ENCODE peak calls at places on chromosomes 12 and 14, in seven cellular contexts. One of them, this sample, is unnamed.

GRCh38 chr14:51261151-51261550 is 21.1 kb downstream of the TMX1 start:
- DNase-seq in GM04504: no peak
- DNase-seq in RWPE1: no peak
- DNase-seq in CD8-positive, alpha-beta T cell: no peak
- DNase-seq in EL: no peak
- DNase-seq in trophoblast cell: no peak
- DNase-seq in activated gamma-delta T cell treated with Interleukin-2 at 50 U/mL for 16 hours: no peak
- DNase-seq in this sample: no peak

GRCh38 chr14:38887696-38888095 is 215.3 kb downstream of the SEC23A start:
- DNase-seq in GM04504: no peak
- DNase-seq in RWPE1: no peak
- DNase-seq in CD8-positive, alpha-beta T cell: no peak
- DNase-seq in EL: no peak
- DNase-seq in trophoblast cell: no peak
- DNase-seq in activated gamma-delta T cell treated with Interleukin-2 at 50 U/mL for 16 hours: no peak
- DNase-seq in this sample: no peak

GRCh38 chr12:70643927-70644326 is 6.7 kb upstream of the PTPRB start:
- DNase-seq in GM04504: no peak
- DNase-seq in RWPE1: no peak
- DNase-seq in CD8-positive, alpha-beta T cell: no peak
- DNase-seq in EL: no peak
- DNase-seq in trophoblast cell: no peak
- DNase-seq in activated gamma-delta T cell treated with Interleukin-2 at 50 U/mL for 16 hours: no peak
- DNase-seq in this sample: no peak

GRCh38 chr14:70684030-70684429 is 42.3 kb downstream of the TTC9 start:
- DNase-seq in GM04504: no peak
- DNase-seq in RWPE1: no peak
- DNase-seq in CD8-positive, alpha-beta T cell: no peak
- DNase-seq in EL: no peak
- DNase-seq in trophoblast cell: no peak
- DNase-seq in activated gamma-delta T cell treated with Interleukin-2 at 50 U/mL for 16 hours: no peak
- DNase-seq in this sample: no peak

GRCh38 chr12:62772556-62772955 is 162.4 kb downstream of the PPM1H start:
- DNase-seq in GM04504: no peak
- DNase-seq in RWPE1: peak
- DNase-seq in CD8-positive, alpha-beta T cell: no peak
- DNase-seq in EL: peak
- DNase-seq in trophoblast cell: no peak
- DNase-seq in activated gamma-delta T cell treated with Interleukin-2 at 50 U/mL for 16 hours: no peak
- DNase-seq in this sample: peak

GRCh38 chr12:101564912-101565311 is 29.9 kb upstream of the MYBPC1 start:
- DNase-seq in GM04504: no peak
- DNase-seq in RWPE1: no peak
- DNase-seq in CD8-positive, alpha-beta T cell: no peak
- DNase-seq in EL: peak
- DNase-seq in trophoblast cell: no peak
- DNase-seq in activated gamma-delta T cell treated with Interleukin-2 at 50 U/mL for 16 hours: no peak
- DNase-seq in this sample: no peak

GRCh38 chr12:16297521-16297920 is 20.0 kb upstream of the SLC15A5 start:
- DNase-seq in GM04504: no peak
- DNase-seq in RWPE1: no peak
- DNase-seq in CD8-positive, alpha-beta T cell: no peak
- DNase-seq in EL: no peak
- DNase-seq in trophoblast cell: peak
- DNase-seq in activated gamma-delta T cell treated with Interleukin-2 at 50 U/mL for 16 hours: no peak
- DNase-seq in this sample: no peak

GRCh38 chr12:82529954-82530353 is 156.8 kb upstream of the TMTC2 start:
- DNase-seq in GM04504: no peak
- DNase-seq in RWPE1: no peak
- DNase-seq in CD8-positive, alpha-beta T cell: no peak
- DNase-seq in EL: no peak
- DNase-seq in trophoblast cell: no peak
- DNase-seq in activated gamma-delta T cell treated with Interleukin-2 at 50 U/mL for 16 hours: no peak
- DNase-seq in this sample: no peak

GRCh38 chr14:64450255-64450654 is 15.0 kb upstream of the AKAP5 start:
- DNase-seq in GM04504: no peak
- DNase-seq in RWPE1: no peak
- DNase-seq in CD8-positive, alpha-beta T cell: no peak
- DNase-seq in EL: no peak
- DNase-seq in trophoblast cell: no peak
- DNase-seq in activated gamma-delta T cell treated with Interleukin-2 at 50 U/mL for 16 hours: no peak
- DNase-seq in this sample: no peak

GRCh38 chr14:23316300-23316699 is 5.0 kb upstream of the PABPN1 start:
- DNase-seq in GM04504: no peak
- DNase-seq in RWPE1: no peak
- DNase-seq in CD8-positive, alpha-beta T cell: no peak
- DNase-seq in EL: no peak
- DNase-seq in trophoblast cell: no peak
- DNase-seq in activated gamma-delta T cell treated with Interleukin-2 at 50 U/mL for 16 hours: no peak
- DNase-seq in this sample: no peak

GRCh38 chr12:49537709-49538601 is 875 bp upstream of the KCNH3 start:
- DNase-seq in GM04504: no peak
- DNase-seq in RWPE1: no peak
- DNase-seq in CD8-positive, alpha-beta T cell: peak
- DNase-seq in EL: peak
- DNase-seq in trophoblast cell: no peak
- DNase-seq in activated gamma-delta T cell treated with Interleukin-2 at 50 U/mL for 16 hours: no peak
- DNase-seq in this sample: no peak

GRCh38 chr12:101925352-101925751 is 48.0 kb downstream of the DRAM1 start:
- DNase-seq in GM04504: peak
- DNase-seq in RWPE1: peak
- DNase-seq in CD8-positive, alpha-beta T cell: no peak
- DNase-seq in EL: peak
- DNase-seq in trophoblast cell: peak
- DNase-seq in activated gamma-delta T cell treated with Interleukin-2 at 50 U/mL for 16 hours: no peak
- DNase-seq in this sample: peak

GRCh38 chr14:92421756-92422155 is 91.8 kb upstream of the RIN3 start:
- DNase-seq in GM04504: no peak
- DNase-seq in RWPE1: no peak
- DNase-seq in CD8-positive, alpha-beta T cell: no peak
- DNase-seq in EL: peak
- DNase-seq in trophoblast cell: no peak
- DNase-seq in activated gamma-delta T cell treated with Interleukin-2 at 50 U/mL for 16 hours: no peak
- DNase-seq in this sample: no peak

GRCh38 chr14:97177016-97177415 is 379.8 kb downstream of the VRK1 start:
- DNase-seq in GM04504: no peak
- DNase-seq in RWPE1: peak
- DNase-seq in CD8-positive, alpha-beta T cell: peak
- DNase-seq in EL: no peak
- DNase-seq in trophoblast cell: peak
- DNase-seq in activated gamma-delta T cell treated with Interleukin-2 at 50 U/mL for 16 hours: peak
- DNase-seq in this sample: peak

GRCh38 chr14:69405762-69406161 is 7.3 kb downstream of the SLC39A9 start:
- DNase-seq in GM04504: no peak
- DNase-seq in RWPE1: no peak
- DNase-seq in CD8-positive, alpha-beta T cell: no peak
- DNase-seq in EL: no peak
- DNase-seq in trophoblast cell: no peak
- DNase-seq in activated gamma-delta T cell treated with Interleukin-2 at 50 U/mL for 16 hours: no peak
- DNase-seq in this sample: no peak

GRCh38 chr12:52582971-52583456 is 9.4 kb upstream of the KRT74 start:
- DNase-seq in GM04504: peak
- DNase-seq in RWPE1: peak
- DNase-seq in CD8-positive, alpha-beta T cell: peak
- DNase-seq in EL: peak
- DNase-seq in trophoblast cell: peak
- DNase-seq in activated gamma-delta T cell treated with Interleukin-2 at 50 U/mL for 16 hours: peak
- DNase-seq in this sample: peak

GRCh38 chr14:101408077-101408831 is 153.0 kb upstream of the DIO3 start:
- DNase-seq in GM04504: peak
- DNase-seq in RWPE1: no peak
- DNase-seq in CD8-positive, alpha-beta T cell: no peak
- DNase-seq in EL: peak
- DNase-seq in trophoblast cell: no peak
- DNase-seq in activated gamma-delta T cell treated with Interleukin-2 at 50 U/mL for 16 hours: no peak
- DNase-seq in this sample: no peak

GRCh38 chr12:13362260-13362841 is 165.8 kb downstream of the EMP1 start:
- DNase-seq in GM04504: no peak
- DNase-seq in RWPE1: peak
- DNase-seq in CD8-positive, alpha-beta T cell: no peak
- DNase-seq in EL: peak
- DNase-seq in trophoblast cell: peak
- DNase-seq in activated gamma-delta T cell treated with Interleukin-2 at 50 U/mL for 16 hours: no peak
- DNase-seq in this sample: peak

GRCh38 chr12:32561931-32562341 is 117.2 kb upstream of the DNM1L start:
- DNase-seq in GM04504: no peak
- DNase-seq in RWPE1: no peak
- DNase-seq in CD8-positive, alpha-beta T cell: no peak
- DNase-seq in EL: no peak
- DNase-seq in trophoblast cell: no peak
- DNase-seq in activated gamma-delta T cell treated with Interleukin-2 at 50 U/mL for 16 hours: no peak
- DNase-seq in this sample: no peak

GRCh38 chr14:106436310-106436905 is 910.0 kb downstream of the TMEM121 start:
- DNase-seq in GM04504: no peak
- DNase-seq in RWPE1: peak
- DNase-seq in CD8-positive, alpha-beta T cell: peak
- DNase-seq in EL: no peak
- DNase-seq in trophoblast cell: peak
- DNase-seq in activated gamma-delta T cell treated with Interleukin-2 at 50 U/mL for 16 hours: peak
- DNase-seq in this sample: peak

GRCh38 chr12:4034926-4035325 is 161.7 kb upstream of the PARP11 start:
- DNase-seq in GM04504: no peak
- DNase-seq in RWPE1: no peak
- DNase-seq in CD8-positive, alpha-beta T cell: no peak
- DNase-seq in EL: peak
- DNase-seq in trophoblast cell: no peak
- DNase-seq in activated gamma-delta T cell treated with Interleukin-2 at 50 U/mL for 16 hours: no peak
- DNase-seq in this sample: no peak

GRCh38 chr12:111304642-111305071 is 64.2 kb downstream of the PHETA1 start:
- DNase-seq in GM04504: no peak
- DNase-seq in RWPE1: no peak
- DNase-seq in CD8-positive, alpha-beta T cell: peak
- DNase-seq in EL: no peak
- DNase-seq in trophoblast cell: no peak
- DNase-seq in activated gamma-delta T cell treated with Interleukin-2 at 50 U/mL for 16 hours: no peak
- DNase-seq in this sample: peak

GRCh38 chr12:119624971-119625370 is 31.4 kb downstream of the TMEM233 start:
- DNase-seq in GM04504: no peak
- DNase-seq in RWPE1: no peak
- DNase-seq in CD8-positive, alpha-beta T cell: no peak
- DNase-seq in EL: no peak
- DNase-seq in trophoblast cell: no peak
- DNase-seq in activated gamma-delta T cell treated with Interleukin-2 at 50 U/mL for 16 hours: no peak
- DNase-seq in this sample: no peak

GRCh38 chr14:64422753-64423152 is 34.6 kb downstream of the MTHFD1 start:
- DNase-seq in GM04504: no peak
- DNase-seq in RWPE1: no peak
- DNase-seq in CD8-positive, alpha-beta T cell: no peak
- DNase-seq in EL: no peak
- DNase-seq in trophoblast cell: no peak
- DNase-seq in activated gamma-delta T cell treated with Interleukin-2 at 50 U/mL for 16 hours: no peak
- DNase-seq in this sample: no peak

GRCh38 chr14:67566908-67567307 is 33.2 kb downstream of the PIGH start:
- DNase-seq in GM04504: peak
- DNase-seq in RWPE1: no peak
- DNase-seq in CD8-positive, alpha-beta T cell: no peak
- DNase-seq in EL: no peak
- DNase-seq in trophoblast cell: no peak
- DNase-seq in activated gamma-delta T cell treated with Interleukin-2 at 50 U/mL for 16 hours: no peak
- DNase-seq in this sample: no peak

GRCh38 chr12:42587564-42588307 is 1.8 kb downstream of the PRICKLE1 start:
- DNase-seq in GM04504: no peak
- DNase-seq in RWPE1: no peak
- DNase-seq in CD8-positive, alpha-beta T cell: no peak
- DNase-seq in EL: no peak
- DNase-seq in trophoblast cell: no peak
- DNase-seq in activated gamma-delta T cell treated with Interleukin-2 at 50 U/mL for 16 hours: no peak
- DNase-seq in this sample: no peak

GRCh38 chr12:18808221-18808620 is 70.3 kb downstream of the CAPZA3 start:
- DNase-seq in GM04504: no peak
- DNase-seq in RWPE1: no peak
- DNase-seq in CD8-positive, alpha-beta T cell: no peak
- DNase-seq in EL: no peak
- DNase-seq in trophoblast cell: no peak
- DNase-seq in activated gamma-delta T cell treated with Interleukin-2 at 50 U/mL for 16 hours: no peak
- DNase-seq in this sample: no peak

GRCh38 chr12:23204933-23205778 is 580.2 kb downstream of the ETNK1 start:
- DNase-seq in GM04504: peak
- DNase-seq in RWPE1: peak
- DNase-seq in CD8-positive, alpha-beta T cell: no peak
- DNase-seq in EL: peak
- DNase-seq in trophoblast cell: no peak
- DNase-seq in activated gamma-delta T cell treated with Interleukin-2 at 50 U/mL for 16 hours: no peak
- DNase-seq in this sample: peak

GRCh38 chr14:71397371-71397770 is 490.1 kb downstream of the PCNX1 start:
- DNase-seq in GM04504: no peak
- DNase-seq in RWPE1: no peak
- DNase-seq in CD8-positive, alpha-beta T cell: no peak
- DNase-seq in EL: peak
- DNase-seq in trophoblast cell: no peak
- DNase-seq in activated gamma-delta T cell treated with Interleukin-2 at 50 U/mL for 16 hours: no peak
- DNase-seq in this sample: no peak

GRCh38 chr12:55679691-55680090 is 28.0 kb downstream of the ITGA7 start:
- DNase-seq in GM04504: no peak
- DNase-seq in RWPE1: no peak
- DNase-seq in CD8-positive, alpha-beta T cell: no peak
- DNase-seq in EL: no peak
- DNase-seq in trophoblast cell: no peak
- DNase-seq in activated gamma-delta T cell treated with Interleukin-2 at 50 U/mL for 16 hours: no peak
- DNase-seq in this sample: no peak

GRCh38 chr12:96585977-96586376 is 96.6 kb downstream of the CFAP54 start:
- DNase-seq in GM04504: no peak
- DNase-seq in RWPE1: no peak
- DNase-seq in CD8-positive, alpha-beta T cell: no peak
- DNase-seq in EL: no peak
- DNase-seq in trophoblast cell: no peak
- DNase-seq in activated gamma-delta T cell treated with Interleukin-2 at 50 U/mL for 16 hours: no peak
- DNase-seq in this sample: no peak

GRCh38 chr12:123056053-123056452 is 75.6 kb downstream of the ARL6IP4 start:
- DNase-seq in GM04504: no peak
- DNase-seq in RWPE1: no peak
- DNase-seq in CD8-positive, alpha-beta T cell: no peak
- DNase-seq in EL: peak
- DNase-seq in trophoblast cell: peak
- DNase-seq in activated gamma-delta T cell treated with Interleukin-2 at 50 U/mL for 16 hours: no peak
- DNase-seq in this sample: no peak

This sample was measured in HT1080.